ENCODE peak calls at places on chromosomes 5 and 9, in four cellular contexts. One of them, this sample, is unnamed.

GRCh38 chr9:35906923-35907699 is 1.1 kb downstream of the HRCT1 start:
- DNase-seq in naive thymus-derived CD4-positive, alpha-beta T cell: no peak
- DNase-seq in endodermal cell: peak; percentile 65
- DNase-seq in lung: peak; percentile 85
- DNase-seq in this sample: no peak

GRCh38 chr9:68953771-68954170 is 60.1 kb downstream of the PRKACG start:
- DNase-seq in lung: no peak
- DNase-seq in naive thymus-derived CD4-positive, alpha-beta T cell: no peak
- DNase-seq in endodermal cell: no peak
- DNase-seq in this sample: no peak

GRCh38 chr9:26264709-26265601 is 586.7 kb upstream of the TUSC1 start:
- DNase-seq in endodermal cell: no peak
- DNase-seq in lung: no peak
- DNase-seq in naive thymus-derived CD4-positive, alpha-beta T cell: no peak
- DNase-seq in this sample: no peak

GRCh38 chr9:26813247-26813646 is 79.4 kb downstream of the CAAP1 start:
- DNase-seq in naive thymus-derived CD4-positive, alpha-beta T cell: no peak
- DNase-seq in endodermal cell: no peak
- DNase-seq in lung: no peak
- DNase-seq in this sample: no peak

GRCh38 chr9:135391759-135392158 is 87.8 kb upstream of the PPP1R26 start:
- DNase-seq in naive thymus-derived CD4-positive, alpha-beta T cell: no peak
- DNase-seq in lung: no peak
- DNase-seq in endodermal cell: no peak
- DNase-seq in this sample: no peak

GRCh38 chr9:24841993-24842392 is 296.3 kb upstream of the IZUMO3 start:
- DNase-seq in endodermal cell: no peak
- DNase-seq in lung: no peak
- DNase-seq in naive thymus-derived CD4-positive, alpha-beta T cell: no peak
- DNase-seq in this sample: no peak

GRCh38 chr9:4979224-4979623 is 5.8 kb upstream of the JAK2 start:
- DNase-seq in naive thymus-derived CD4-positive, alpha-beta T cell: no peak
- DNase-seq in lung: no peak
- DNase-seq in endodermal cell: no peak
- DNase-seq in this sample: no peak

GRCh38 chr9:127650511-127650910 is 38.4 kb downstream of the STXBP1 start:
- DNase-seq in naive thymus-derived CD4-positive, alpha-beta T cell: no peak
- DNase-seq in lung: no peak
- DNase-seq in endodermal cell: no peak
- DNase-seq in this sample: no peak

GRCh38 chr9:87570000-87570834 is 72.5 kb downstream of the DAPK1 start:
- DNase-seq in lung: no peak
- DNase-seq in endodermal cell: no peak
- DNase-seq in naive thymus-derived CD4-positive, alpha-beta T cell: no peak
- DNase-seq in this sample: no peak

GRCh38 chr5:16759147-16759800 is 142.5 kb upstream of the RETREG1 start:
- DNase-seq in lung: no peak
- DNase-seq in endodermal cell: no peak
- DNase-seq in naive thymus-derived CD4-positive, alpha-beta T cell: peak; percentile 38
- DNase-seq in this sample: no peak

GRCh38 chr5:156120777-156121176 is 206.2 kb upstream of the SGCD start:
- DNase-seq in lung: no peak
- DNase-seq in naive thymus-derived CD4-positive, alpha-beta T cell: no peak
- DNase-seq in endodermal cell: no peak
- DNase-seq in this sample: no peak

GRCh38 chr5:52007230-52007858 is 624.1 kb downstream of the ISL1 start:
- DNase-seq in endodermal cell: peak; percentile 52
- DNase-seq in lung: no peak
- DNase-seq in naive thymus-derived CD4-positive, alpha-beta T cell: no peak
- DNase-seq in this sample: no peak

GRCh38 chr5:180830253-180831138 is 27.9 kb upstream of the MGAT1 start:
- DNase-seq in naive thymus-derived CD4-positive, alpha-beta T cell: peak; percentile 71
- DNase-seq in lung: peak; percentile 78
- DNase-seq in endodermal cell: peak; percentile 82
- DNase-seq in this sample: peak; percentile 54

GRCh38 chr9:23769307-23769935 is 56.6 kb downstream of the ELAVL2 start:
- DNase-seq in lung: no peak
- DNase-seq in endodermal cell: no peak
- DNase-seq in naive thymus-derived CD4-positive, alpha-beta T cell: no peak
- DNase-seq in this sample: no peak

GRCh38 chr9:123753011-123753410 is 176.9 kb downstream of the DENND1A start:
- DNase-seq in endodermal cell: no peak
- DNase-seq in naive thymus-derived CD4-positive, alpha-beta T cell: no peak
- DNase-seq in lung: no peak
- DNase-seq in this sample: no peak

GRCh38 chr9:73437758-73438157 is 286.1 kb downstream of the ANXA1 start:
- DNase-seq in endodermal cell: no peak
- DNase-seq in naive thymus-derived CD4-positive, alpha-beta T cell: no peak
- DNase-seq in lung: no peak
- DNase-seq in this sample: no peak

GRCh38 chr5:142597546-142598337 is 88.1 kb downstream of the FGF1 start:
- DNase-seq in lung: no peak
- DNase-seq in naive thymus-derived CD4-positive, alpha-beta T cell: no peak
- DNase-seq in endodermal cell: peak; percentile 77
- DNase-seq in this sample: no peak

GRCh38 chr5:68740204-68740910 is 353.5 kb upstream of the SLC30A5 start:
- DNase-seq in endodermal cell: no peak
- DNase-seq in lung: no peak
- DNase-seq in naive thymus-derived CD4-positive, alpha-beta T cell: no peak
- DNase-seq in this sample: no peak

GRCh38 chr5:146753618-146754123 is 124.9 kb downstream of the PPP2R2B start:
- DNase-seq in endodermal cell: no peak
- DNase-seq in naive thymus-derived CD4-positive, alpha-beta T cell: no peak
- DNase-seq in lung: no peak
- DNase-seq in this sample: no peak

GRCh38 chr9:6128030-6128429 is 87.6 kb upstream of the IL33 start:
- DNase-seq in endodermal cell: no peak
- DNase-seq in lung: no peak
- DNase-seq in naive thymus-derived CD4-positive, alpha-beta T cell: no peak
- DNase-seq in this sample: no peak

GRCh38 chr5:150608991-150609390 is 31.5 kb upstream of the SYNPO start:
- DNase-seq in endodermal cell: no peak
- DNase-seq in lung: no peak
- DNase-seq in naive thymus-derived CD4-positive, alpha-beta T cell: no peak
- DNase-seq in this sample: no peak

GRCh38 chr9:90873422-90873821 is 71.8 kb downstream of the SYK start:
- DNase-seq in lung: no peak
- DNase-seq in naive thymus-derived CD4-positive, alpha-beta T cell: no peak
- DNase-seq in endodermal cell: no peak
- DNase-seq in this sample: no peak

GRCh38 chr9:72038408-72038807 is 22.0 kb downstream of the C9orf57 start:
- DNase-seq in naive thymus-derived CD4-positive, alpha-beta T cell: no peak
- DNase-seq in lung: peak; percentile 33
- DNase-seq in endodermal cell: no peak
- DNase-seq in this sample: no peak

GRCh38 chr9:15401266-15401665 is 21.4 kb upstream of the SNAPC3 start:
- DNase-seq in endodermal cell: no peak
- DNase-seq in naive thymus-derived CD4-positive, alpha-beta T cell: no peak
- DNase-seq in lung: no peak
- DNase-seq in this sample: no peak

GRCh38 chr9:97802276-97802675 is 50.8 kb upstream of the FOXE1 start:
- DNase-seq in endodermal cell: peak; percentile 67
- DNase-seq in naive thymus-derived CD4-positive, alpha-beta T cell: no peak
- DNase-seq in lung: no peak
- DNase-seq in this sample: no peak

GRCh38 chr9:121350993-121351561 is 19.0 kb downstream of the STOM start:
- DNase-seq in naive thymus-derived CD4-positive, alpha-beta T cell: no peak
- DNase-seq in endodermal cell: no peak
- DNase-seq in lung: peak; percentile 80
- DNase-seq in this sample: no peak

GRCh38 chr9:123599781-123600180 is 243.8 kb downstream of the CRB2 start:
- DNase-seq in naive thymus-derived CD4-positive, alpha-beta T cell: no peak
- DNase-seq in lung: no peak
- DNase-seq in endodermal cell: peak; percentile 34
- DNase-seq in this sample: no peak

GRCh38 chr5:174935854-174936474 is 211.6 kb downstream of the MSX2 start:
- DNase-seq in naive thymus-derived CD4-positive, alpha-beta T cell: peak; percentile 20
- DNase-seq in lung: peak; percentile 55
- DNase-seq in endodermal cell: peak; percentile 93
- DNase-seq in this sample: no peak

GRCh38 chr5:22250528-22250927 is 602.6 kb downstream of the CDH12 start:
- DNase-seq in naive thymus-derived CD4-positive, alpha-beta T cell: no peak
- DNase-seq in endodermal cell: no peak
- DNase-seq in lung: no peak
- DNase-seq in this sample: no peak

GRCh38 chr5:157959355-157959754 is 100.4 kb upstream of the CLINT1 start:
- DNase-seq in lung: no peak
- DNase-seq in naive thymus-derived CD4-positive, alpha-beta T cell: no peak
- DNase-seq in endodermal cell: no peak
- DNase-seq in this sample: no peak

DNA sequence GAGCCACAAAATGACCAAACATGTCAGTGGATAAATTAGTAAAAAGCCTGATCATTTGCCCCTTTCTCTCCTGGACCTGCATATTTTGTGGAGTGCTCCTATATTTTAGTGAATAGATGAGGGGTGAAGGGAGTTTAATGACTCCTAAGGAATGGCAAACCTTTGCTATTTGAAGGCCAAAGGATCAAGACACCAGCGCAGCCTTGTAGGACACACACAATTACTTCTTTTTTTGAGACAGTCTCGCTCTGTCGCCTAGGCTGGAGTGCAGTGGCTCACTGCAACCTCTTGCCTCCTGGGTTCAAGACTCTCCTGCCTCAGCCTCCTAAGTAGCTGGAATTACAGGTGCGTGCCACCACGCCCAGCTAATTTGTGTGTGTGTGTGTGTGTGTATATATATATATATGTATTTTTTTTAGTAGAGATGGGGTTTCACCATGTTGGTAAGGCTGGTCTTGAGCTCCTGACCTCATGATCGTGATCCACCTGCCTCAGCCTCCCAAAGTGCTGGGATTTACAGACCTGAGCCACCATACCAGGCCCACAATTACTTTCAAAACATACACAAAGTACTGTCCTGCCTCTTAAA is 60.5 kb downstream of the CSNK1A1 start:
- DNase-seq in naive thymus-derived CD4-positive, alpha-beta T cell: no peak
- DNase-seq in endodermal cell: no peak
- DNase-seq in lung: no peak
- DNase-seq in this sample: no peak
- H3K27ac ChIP-seq in naive thymus-derived CD4-positive, alpha-beta T cell: no peak overlapping the region
- H3K27ac ChIP-seq in endodermal cell: no peak overlapping the region
- H3K27ac ChIP-seq in lung: peak overlapping the region; percentile 31
- H3K27ac ChIP-seq in this sample: no peak overlapping the region

DNA sequence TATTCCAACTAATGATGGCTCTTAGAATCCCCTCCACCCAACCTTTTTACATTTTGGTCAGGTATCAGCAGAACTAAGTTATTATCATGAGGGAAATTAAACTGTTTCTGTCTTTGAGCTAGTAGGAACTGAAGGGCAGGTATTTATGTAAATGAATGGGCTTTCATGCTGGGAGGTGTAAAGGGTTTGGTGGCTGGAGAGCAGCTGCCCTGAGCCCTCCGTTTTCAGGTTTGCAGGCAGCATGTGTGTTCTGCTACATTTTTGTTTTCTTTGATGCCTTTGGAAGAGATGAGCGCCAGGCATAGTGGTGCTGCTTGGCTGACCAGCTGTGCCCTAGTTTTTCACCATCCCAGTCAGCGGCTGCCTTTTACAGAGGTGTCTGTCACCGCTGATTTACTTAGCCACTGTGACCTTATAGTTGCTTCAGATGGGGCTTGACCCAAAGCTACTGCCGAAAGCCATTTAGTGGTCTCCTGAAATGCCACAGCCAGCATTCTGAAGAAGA is 231.9 kb downstream of the MAST4 start:
- DNase-seq in lung: no peak
- DNase-seq in endodermal cell: peak; percentile 77
- DNase-seq in naive thymus-derived CD4-positive, alpha-beta T cell: no peak
- DNase-seq in this sample: no peak
- H3K4me3 ChIP-seq in lung: no peak overlapping the region
- H3K4me3 ChIP-seq in endodermal cell: peak overlapping the region; percentile 77
- H3K4me3 ChIP-seq in naive thymus-derived CD4-positive, alpha-beta T cell: peak overlapping the region; percentile 36
- H3K4me3 ChIP-seq in this sample: peak overlapping the region; percentile 52

DNA sequence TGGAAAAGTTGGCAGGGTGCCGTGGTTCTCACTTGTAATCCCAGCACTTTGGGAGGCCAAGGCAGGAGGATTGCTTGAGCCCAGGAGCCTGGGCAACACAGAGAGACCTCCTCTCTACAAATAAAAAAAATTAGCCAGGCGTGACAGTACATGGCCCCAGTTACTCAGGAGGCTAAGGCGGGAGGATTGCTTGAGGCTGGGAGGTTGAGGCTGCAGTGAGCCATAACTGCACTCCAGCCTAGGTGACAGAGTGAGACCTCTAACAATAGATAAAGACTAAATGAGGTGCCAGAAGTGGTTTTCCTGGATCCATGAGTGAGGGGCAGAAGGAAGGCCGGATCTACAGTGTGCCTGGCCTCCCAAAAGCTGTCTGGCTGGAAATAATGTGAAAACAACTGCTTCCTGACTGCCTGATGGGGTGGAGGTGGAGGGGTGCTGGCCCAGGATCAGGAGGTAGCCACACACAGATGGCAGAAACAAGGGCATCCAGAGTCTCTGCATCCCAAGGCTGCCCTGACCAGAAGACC is 4.1 kb downstream of the SHB start:
- DNase-seq in endodermal cell: peak; percentile 36
- DNase-seq in naive thymus-derived CD4-positive, alpha-beta T cell: no peak
- DNase-seq in lung: no peak
- DNase-seq in this sample: no peak
- H3K27ac ChIP-seq in endodermal cell: no peak overlapping the region
- H3K27ac ChIP-seq in naive thymus-derived CD4-positive, alpha-beta T cell: no peak overlapping the region
- H3K27ac ChIP-seq in lung: no peak overlapping the region
- H3K27ac ChIP-seq in this sample: no peak overlapping the region

DNA sequence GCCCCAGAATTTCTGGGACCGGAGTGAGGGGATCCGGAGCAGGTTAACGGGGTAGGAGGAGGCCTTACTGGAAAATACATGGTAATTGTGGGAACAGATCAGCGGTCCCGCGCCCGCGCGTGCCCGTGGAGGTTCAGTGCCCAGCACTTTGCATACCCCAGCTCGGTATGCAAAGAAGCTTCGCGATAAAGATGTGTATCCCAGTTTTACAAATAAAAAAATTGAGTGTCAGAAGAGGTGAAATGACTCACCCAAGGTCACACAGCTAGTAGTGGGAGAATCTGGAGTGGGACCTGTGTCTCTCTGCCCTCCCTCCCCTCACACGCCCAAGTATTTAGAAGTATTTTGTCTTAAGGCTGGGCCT is 965 bp downstream of the NEURL1B start:
- DNase-seq in endodermal cell: no peak
- DNase-seq in naive thymus-derived CD4-positive, alpha-beta T cell: no peak
- DNase-seq in lung: no peak
- DNase-seq in this sample: no peak
- H3K4me3 ChIP-seq in endodermal cell: peak overlapping the region; percentile 81
- H3K4me3 ChIP-seq in naive thymus-derived CD4-positive, alpha-beta T cell: no peak overlapping the region
- H3K4me3 ChIP-seq in lung: peak overlapping the region; percentile 68
- H3K4me3 ChIP-seq in this sample: no peak overlapping the region

This sample was measured in effector memory CD4-positive, alpha-beta T cell.